ENCODE peak calls at places on chromosomes 6 and 20, in seven cellular contexts. K, G, H, U, W, B and I are unnamed samples. For H3K9me3, the result is how much of the 10 kb centered on the place peaks cover.

GRCh38 chr6:103729658-103730057 is 1130.1 kb downstream of the HACE1 start:
- DNase-seq in K (no peak), G (no peak), H (no peak), U (no peak), W (no peak), B (no peak), I (no peak)

GRCh38 chr6:10528170-10528981 is 7.2 kb downstream of the GCNT2 start:
- DNase-seq in K (no peak), G (peak), H (peak), U (peak), W (no peak), B (no peak), I (no peak)

GRCh38 chr6:44761046-44761445 is 373.5 kb downstream of the CDC5L start:
- DNase-seq in K (no peak), G (no peak), H (no peak), U (no peak), W (no peak), B (no peak), I (no peak)

GRCh38 chr6:156804402-156804801 is 27.2 kb downstream of the ARID1B start:
- DNase-seq in K (no peak), G (no peak), H (no peak), U (no peak), W (no peak), B (no peak), I (no peak)

GRCh38 chr6:104118274-104118673 is 741.4 kb downstream of the HACE1 start:
- DNase-seq in K (no peak), G (no peak), H (no peak), U (no peak), W (no peak), B (no peak), I (no peak)

GRCh38 chr6:138397128-138397814 is 6.8 kb upstream of the HEBP2 start:
- DNase-seq in K (no peak), G (no peak), H (no peak), U (no peak), W (peak), B (no peak), I (no peak)

GRCh38 chr6:128601060-128601459 is 80.7 kb upstream of the PTPRK start:
- DNase-seq in K (no peak), G (no peak), H (no peak), U (no peak), W (peak), B (no peak), I (no peak)

GRCh38 chr6:32852018-32852843 is 1.3 kb downstream of the TAP1 start:
- DNase-seq in K (peak), G (no peak), H (no peak), U (no peak), W (no peak), B (peak), I (peak)

GRCh38 chr6:73074175-73074574 is 151.1 kb downstream of the KHDC1L start:
- DNase-seq in K (no peak), G (no peak), H (no peak), U (no peak), W (no peak), B (no peak), I (no peak)

GRCh38 chr20:57779401-57780003 is 69.7 kb upstream of the PMEPA1 start:
- DNase-seq in K (no peak), G (no peak), H (no peak), U (no peak), W (no peak), B (no peak), I (no peak)
- H3K27ac ChIP-seq in K (no peak), G (no peak), H (no peak), U (no peak), W (no peak), B (no peak), I (no peak)

GRCh38 chr20:6121504-6121903 is 1.3 kb downstream of the FERMT1 start:
- DNase-seq in K (no peak), G (no peak), H (no peak), U (no peak), W (no peak), B (no peak), I (no peak)
- H3K4me3 ChIP-seq in K (no peak), G (no peak), H (no peak), U (no peak), W (no peak), B (no peak), I (no peak)

GRCh38 chr6:168272379-168273011 is 47.1 kb downstream of the DACT2 start:
- DNase-seq in K (no peak), G (no peak), H (no peak), U (no peak), W (no peak), B (no peak), I (no peak)
- H3K9me3 ChIP-seq in K (under half), G (under half), H (under half), U (under half), W (under half), B (under half), I (under half)

DNA sequence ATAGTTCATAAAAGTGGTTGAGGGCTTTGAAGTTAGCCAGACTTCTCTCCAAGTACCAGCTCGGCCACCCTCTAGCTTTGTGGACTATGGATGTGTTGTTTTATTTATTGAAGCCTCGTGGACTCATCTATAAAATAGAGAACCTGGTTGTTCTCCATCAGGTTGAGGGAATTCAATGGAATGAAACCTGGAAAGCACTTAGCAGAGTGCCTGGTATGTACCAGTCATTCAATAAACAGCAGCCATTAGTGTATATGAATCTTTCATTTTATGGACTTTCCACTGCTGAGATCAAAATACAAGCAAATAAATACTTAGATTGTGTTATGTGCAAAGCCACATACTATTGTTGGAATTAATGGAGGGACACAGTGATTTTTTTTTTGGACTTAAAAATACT is 206.8 kb downstream of the SOX4 start:
- DNase-seq in K (no peak), G (no peak), H (no peak), U (no peak), W (no peak), B (no peak), I (no peak)
- H3K27ac ChIP-seq in K (no peak), G (no peak), H (no peak), U (no peak), W (no peak), B (no peak), I (no peak)

GRCh38 chr6:27239258-27239657 is 8.2 kb upstream of the PRSS16 start:
- DNase-seq in K (no peak), G (no peak), H (no peak), U (no peak), W (no peak), B (no peak), I (no peak)

GRCh38 chr6:27238010-27238983 is 9.2 kb upstream of the PRSS16 start:
- DNase-seq in K (no peak), G (no peak), H (no peak), U (no peak), W (no peak), B (no peak), I (no peak)

GRCh38 chr6:27237089-27237723 is 10.3 kb upstream of the PRSS16 start:
- DNase-seq in K (no peak), G (no peak), H (no peak), U (peak), W (no peak), B (no peak), I (no peak)

GRCh38 chr6:27230758-27231111 is 16.8 kb upstream of the PRSS16 start:
- DNase-seq in K (no peak), G (no peak), H (no peak), U (no peak), W (no peak), B (no peak), I (no peak)

DNA sequence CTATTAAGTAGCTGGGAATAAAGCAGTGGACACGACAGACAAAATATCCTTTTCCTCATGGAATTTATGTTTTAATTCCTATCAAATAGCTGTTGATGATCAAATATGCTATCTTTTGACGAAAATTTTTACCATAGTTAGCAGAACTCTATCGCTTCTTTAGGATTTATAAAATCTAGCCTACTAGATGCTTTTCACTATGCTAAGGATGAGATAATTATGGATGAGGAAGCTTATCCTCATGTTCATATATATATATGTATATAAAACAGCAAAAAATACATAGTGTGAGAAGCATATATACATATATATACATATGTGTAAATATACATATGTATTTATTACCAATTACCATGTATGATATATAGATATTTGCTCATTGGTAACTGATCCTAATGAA is 12.9 kb upstream of the PRSS16 start:
- DNase-seq in K (no peak), G (no peak), H (no peak), U (no peak), W (no peak), B (no peak), I (no peak)
- H3K4me3 ChIP-seq in K (no peak), G (no peak), H (no peak), U (no peak), W (no peak), B (no peak), I (no peak)

GRCh38 chr20:55978550-55978949 is 26.8 kb downstream of the CBLN4 start:
- DNase-seq in K (no peak), G (no peak), H (no peak), U (no peak), W (no peak), B (no peak), I (no peak)

GRCh38 chr20:55977723-55978481 is 27.4 kb downstream of the CBLN4 start:
- DNase-seq in K (no peak), G (no peak), H (no peak), U (no peak), W (no peak), B (no peak), I (no peak)

DNA sequence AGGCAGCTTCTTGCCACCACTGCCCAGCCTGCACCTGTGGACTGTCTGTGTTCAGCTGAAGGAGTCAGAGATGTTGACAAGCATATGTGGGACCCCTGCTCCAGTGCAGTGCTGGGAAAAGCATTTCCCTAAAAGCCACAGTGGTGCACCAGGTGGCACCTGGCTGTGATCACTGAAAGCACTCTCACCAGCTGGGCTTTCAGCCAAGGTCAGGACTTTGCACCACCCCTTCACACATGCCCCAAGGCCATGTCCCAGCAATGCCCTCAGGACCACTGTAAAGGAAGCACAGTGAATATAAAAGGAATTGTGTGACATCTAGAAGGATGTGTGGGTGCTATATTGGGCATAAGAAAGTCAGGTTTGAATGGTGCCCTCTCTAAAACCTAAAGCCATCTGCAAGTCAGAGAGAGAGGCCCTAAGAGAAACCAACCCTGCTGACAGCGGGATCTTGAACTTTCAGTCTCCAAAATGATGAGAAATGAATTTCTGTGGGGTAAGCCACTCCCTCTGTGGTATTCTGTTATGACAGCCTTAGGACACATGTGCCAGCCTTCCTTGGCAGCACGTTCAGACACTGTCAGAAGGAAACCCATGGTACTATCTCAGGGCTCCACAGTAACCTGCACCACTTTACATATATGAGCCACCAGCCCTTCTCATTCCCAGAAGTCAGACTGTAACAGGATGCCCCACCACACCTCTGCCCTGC is 30.7 kb downstream of the CBLN4 start:
- DNase-seq in K (no peak), G (peak), H (no peak), U (no peak), W (no peak), B (no peak), I (no peak)
- H3K9me3 ChIP-seq in K (under half), G (under half), H (under half), U (under half), W (under half), B (under half), I (under half)

GRCh38 chr6:135281907-135282306 is 100.8 kb downstream of the MYB start:
- DNase-seq in K (no peak), G (no peak), H (no peak), U (no peak), W (no peak), B (no peak), I (no peak)

GRCh38 chr6:135281227-135281626 is 100.1 kb downstream of the MYB start:
- DNase-seq in K (no peak), G (no peak), H (no peak), U (peak), W (no peak), B (no peak), I (no peak)

GRCh38 chr6:135277422-135277821 is 96.3 kb downstream of the MYB start:
- DNase-seq in K (no peak), G (no peak), H (no peak), U (no peak), W (no peak), B (no peak), I (no peak)

GRCh38 chr6:135282425-135282824 is 101.3 kb downstream of the MYB start:
- DNase-seq in K (no peak), G (no peak), H (no peak), U (no peak), W (no peak), B (no peak), I (no peak)

DNA sequence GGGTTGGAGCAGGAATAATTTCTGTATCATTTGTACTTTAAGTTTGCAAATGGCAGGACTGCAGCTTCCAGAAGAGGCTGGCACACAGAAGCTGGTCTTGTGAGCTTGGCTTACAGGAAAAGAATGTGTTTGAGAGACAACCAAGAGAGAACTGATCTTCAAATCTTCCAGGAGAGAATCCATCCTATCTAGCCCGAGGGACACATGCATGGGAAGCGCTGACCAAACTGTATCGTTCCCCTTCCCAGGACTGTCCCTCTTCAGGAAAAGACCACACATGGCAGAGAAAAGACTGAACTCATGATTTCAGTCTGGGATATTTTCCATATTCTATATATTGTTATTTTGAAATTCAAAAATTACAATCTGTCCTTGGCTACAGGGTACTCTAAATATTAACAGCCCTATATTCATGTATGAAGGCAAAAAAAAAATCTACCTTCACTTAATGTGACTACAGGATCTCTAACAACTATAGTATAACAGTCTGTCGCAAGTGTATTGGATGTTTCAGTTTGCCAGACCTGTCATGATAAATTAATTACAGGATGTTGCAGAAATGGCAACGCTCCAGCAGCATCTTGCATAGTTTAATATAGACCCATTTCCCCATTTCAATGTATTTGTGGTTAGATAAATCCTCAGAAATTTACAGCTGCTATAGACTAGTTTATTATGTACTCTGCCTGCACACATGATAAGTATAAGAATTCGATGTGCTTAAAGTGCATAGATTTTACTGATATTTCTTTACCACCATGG is 99.4 kb downstream of the MYB start:
- DNase-seq in K (no peak), G (no peak), H (no peak), U (peak), W (no peak), B (no peak), I (no peak)
- H3K27ac ChIP-seq in K (no peak), G (no peak), H (no peak), U (peak), W (no peak), B (no peak), I (no peak)